ENCODE peak calls at places on chromosome 6, in ten cellular contexts. R is left ventricle myocardium inferior, D is cardiac fibroblast, H is fibroblast of pulmonary artery, M is MCF 10A, B is OCI-LY7, K is GM12878, T is mesothelial cell of epicardium, Q is endothelial cell, C is mucosa of descending colon. I is an unnamed sample.

GRCh38 chr6:617485-618100 is 39.3 kb downstream of the HUS1B start:
- DNase-seq in R (no peak), D (no peak), H (no peak), M (no peak), B (no peak), K (no peak), T (no peak), Q (no peak), C (no peak), I (no peak)

GRCh38 chr6:11242709-11243108 is 10.2 kb upstream of the NEDD9 start:
- DNase-seq in R (no peak), D (peak), H (no peak), M (no peak), B (no peak), K (no peak), T (no peak), Q (no peak), C (no peak), I (no peak)

GRCh38 chr6:10407018-10407673 is 7.7 kb downstream of the TFAP2A start:
- DNase-seq in R (no peak), D (no peak), H (no peak), M (peak), B (no peak), K (no peak), T (no peak), Q (no peak), C (no peak), I (no peak)

GRCh38 chr6:6701864-6702263 is 113.3 kb downstream of the LY86 start:
- DNase-seq in R (no peak), D (no peak), H (no peak), M (no peak), B (no peak), K (no peak), T (no peak), Q (no peak), C (peak), I (no peak)

GRCh38 chr6:7996538-7997225 is 67.5 kb downstream of the BLOC1S5 start:
- DNase-seq in R (no peak), D (peak), H (peak), M (peak), B (no peak), K (no peak), T (no peak), Q (no peak), C (no peak), I (no peak)

GRCh38 chr6:41273699-41274098 is 12.8 kb downstream of the TREM1 start:
- DNase-seq in R (no peak), D (no peak), H (no peak), M (no peak), B (no peak), K (no peak), T (no peak), Q (no peak), C (no peak), I (no peak)

GRCh38 chr6:105601541-105602174 is 198.8 kb upstream of the PREP start:
- DNase-seq in R (peak), D (peak), H (peak), M (peak), B (peak), K (peak), T (no peak), Q (no peak), C (peak), I (peak)

GRCh38 chr6:78157606-78158005 is 504.8 kb downstream of the MEI4 start:
- DNase-seq in R (no peak), D (no peak), H (no peak), M (no peak), B (no peak), K (no peak), T (no peak), Q (no peak), C (no peak), I (no peak)

GRCh38 chr6:219019-219570 is 73.2 kb upstream of the DUSP22 start:
- DNase-seq in R (no peak), D (no peak), H (no peak), M (no peak), B (peak), K (peak), T (no peak), Q (no peak), C (no peak), I (no peak)

GRCh38 chr6:129619579-129620233 is 90.3 kb downstream of the ARHGAP18 start:
- DNase-seq in R (no peak), D (no peak), H (no peak), M (no peak), B (no peak), K (no peak), T (no peak), Q (no peak), C (no peak), I (no peak)

GRCh38 chr6:27830212-27830664 is 82.0 kb downstream of the OR2B2 start:
- DNase-seq in R (no peak), D (no peak), H (no peak), M (peak), B (no peak), K (no peak), T (no peak), Q (no peak), C (no peak), I (no peak)

GRCh38 chr6:81362246-81362645 is 390.2 kb downstream of the TENT5A start:
- DNase-seq in R (no peak), D (peak), H (peak), M (peak), B (no peak), K (no peak), T (no peak), Q (no peak), C (no peak), I (no peak)

GRCh38 chr6:147699637-147700036 is 191.1 kb downstream of the SAMD5 start:
- DNase-seq in R (no peak), D (peak), H (peak), M (peak), B (no peak), K (no peak), T (no peak), Q (no peak), C (no peak), I (no peak)

GRCh38 chr6:112833546-112834215 is 486.6 kb downstream of the RFPL4B start:
- DNase-seq in R (no peak), D (peak), H (peak), M (peak), B (no peak), K (no peak), T (no peak), Q (no peak), C (no peak), I (no peak)

GRCh38 chr6:133286765-133287164 is 45.6 kb downstream of the EYA4 start:
- DNase-seq in R (no peak), D (peak), H (peak), M (peak), B (peak), K (no peak), T (no peak), Q (peak), C (no peak), I (no peak)
- TF ChIP-seq CTCF in R (peak), D (peak), H (peak), M (peak), B (peak), K (peak), T (peak), Q (peak), C (no peak), I (peak)

GRCh38 chr6:165723326-165723725 is 60.3 kb upstream of the PDE10A start:
- DNase-seq in R (no peak), D (no peak), H (no peak), M (no peak), B (no peak), K (no peak), T (no peak), Q (no peak), C (no peak), I (no peak)

GRCh38 chr6:165728196-165728595 is 65.2 kb upstream of the PDE10A start:
- DNase-seq in R (no peak), D (no peak), H (peak), M (no peak), B (no peak), K (no peak), T (no peak), Q (no peak), C (no peak), I (no peak)

GRCh38 chr6:165726290-165726875 is 63.3 kb upstream of the PDE10A start:
- DNase-seq in R (no peak), D (no peak), H (no peak), M (no peak), B (no peak), K (no peak), T (no peak), Q (no peak), C (no peak), I (peak)

GRCh38 chr6:165726915-165727314 is 63.9 kb upstream of the PDE10A start:
- DNase-seq in R (no peak), D (peak), H (peak), M (no peak), B (no peak), K (no peak), T (no peak), Q (no peak), C (no peak), I (peak)

GRCh38 chr6:165725201-165725600 is 62.2 kb upstream of the PDE10A start:
- DNase-seq in R (no peak), D (no peak), H (no peak), M (peak), B (no peak), K (no peak), T (no peak), Q (no peak), C (no peak), I (no peak)
- TF ChIP-seq CTCF in R (peak), D (no peak), H (no peak), M (no peak), B (peak), K (peak), T (no peak), Q (no peak), C (no peak), I (no peak)

GRCh38 chr6:35419961-35420360 is 32.2 kb upstream of the FANCE start:
- DNase-seq in R (no peak), D (no peak), H (no peak), M (no peak), B (no peak), K (no peak), T (no peak), Q (no peak), C (no peak), I (no peak)

GRCh38 chr6:35415065-35415880 is 36.9 kb upstream of the FANCE start:
- DNase-seq in R (peak), D (peak), H (peak), M (peak), B (peak), K (no peak), T (no peak), Q (peak), C (peak), I (no peak)

GRCh38 chr6:35417979-35418661 is 34.0 kb upstream of the FANCE start:
- DNase-seq in R (no peak), D (no peak), H (no peak), M (no peak), B (no peak), K (no peak), T (no peak), Q (no peak), C (peak), I (no peak)

GRCh38 chr6:35413911-35414310 is 38.2 kb upstream of the FANCE start:
- DNase-seq in R (no peak), D (no peak), H (no peak), M (no peak), B (no peak), K (no peak), T (no peak), Q (no peak), C (no peak), I (no peak)

DNA sequence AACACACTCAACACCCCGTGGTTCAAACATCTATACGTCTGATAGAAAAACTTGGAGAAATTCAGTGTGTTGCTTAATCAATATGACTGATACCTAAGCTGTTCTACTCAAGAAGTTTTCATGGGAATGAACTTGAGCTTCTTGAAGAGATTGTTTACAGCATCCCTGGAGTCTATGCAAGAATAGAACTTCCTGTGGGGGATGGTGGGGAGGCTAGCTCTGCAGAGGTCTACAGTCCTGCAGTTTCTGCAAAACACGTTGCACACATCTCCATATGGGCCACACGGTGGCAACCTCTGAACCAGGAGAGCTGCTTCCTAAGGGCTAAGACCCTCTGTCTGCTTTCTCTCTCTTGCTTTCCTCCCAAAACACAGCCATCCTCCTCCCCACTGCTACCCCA is 32.7 kb upstream of the FANCE start:
- DNase-seq in R (no peak), D (peak), H (peak), M (no peak), B (peak), K (no peak), T (no peak), Q (no peak), C (no peak), I (no peak)
- TF ChIP-seq CTCF in R (no peak), D (peak), H (peak), M (no peak), B (peak), K (no peak), T (no peak), Q (no peak), C (no peak), I (no peak)

GRCh38 chr6:166435574-166435973 is 52.8 kb upstream of the MPC1 start:
- DNase-seq in R (peak), D (no peak), H (no peak), M (no peak), B (no peak), K (no peak), T (no peak), Q (no peak), C (peak), I (no peak)
- TF ChIP-seq CTCF in R (peak), D (no peak), H (no peak), M (no peak), B (peak), K (no peak), T (no peak), Q (no peak), C (no peak), I (no peak)